ENCODE peak calls at places on chromosomes 5 and 9, in seven cellular contexts. One of them, this sample, is unnamed.

GRCh38 chr9:136508729-136509500 is 26.1 kb upstream of the SEC16A start:
- DNase-seq in GM12878: no peak
- DNase-seq in H1: no peak
- DNase-seq in SK-N-SH: no peak
- DNase-seq in K562: no peak
- DNase-seq in HepG2: no peak
- DNase-seq in GM12891: no peak
- DNase-seq in this sample: no peak

GRCh38 chr5:172795401-172795977 is 24.5 kb upstream of the DUSP1 start:
- DNase-seq in K562: no peak
- DNase-seq in H1: no peak
- DNase-seq in HepG2: no peak
- DNase-seq in SK-N-SH: no peak
- DNase-seq in GM12891: no peak
- DNase-seq in GM12878: no peak
- DNase-seq in this sample: no peak

GRCh38 chr5:103425686-103426454 is 136.7 kb downstream of the NUDT12 start:
- DNase-seq in K562: no peak
- DNase-seq in H1: no peak
- DNase-seq in GM12891: no peak
- DNase-seq in SK-N-SH: no peak
- DNase-seq in HepG2: no peak
- DNase-seq in GM12878: no peak
- DNase-seq in this sample: no peak

GRCh38 chr9:137198051-137198747 is 2.3 kb downstream of the TPRN start:
- DNase-seq in H1: no peak
- DNase-seq in SK-N-SH: no peak
- DNase-seq in HepG2: no peak
- DNase-seq in GM12891: no peak
- DNase-seq in K562: no peak
- DNase-seq in GM12878: no peak
- DNase-seq in this sample: no peak

GRCh38 chr5:161305601-161306000 is 240.9 kb downstream of the GABRB2 start:
- DNase-seq in H1: no peak
- DNase-seq in K562: no peak
- DNase-seq in GM12891: no peak
- DNase-seq in HepG2: no peak
- DNase-seq in GM12878: no peak
- DNase-seq in SK-N-SH: no peak
- DNase-seq in this sample: no peak

GRCh38 chr5:150149618-150150017 is 6.0 kb downstream of the PDGFRB start:
- DNase-seq in K562: no peak
- DNase-seq in GM12891: no peak
- DNase-seq in HepG2: no peak
- DNase-seq in SK-N-SH: no peak
- DNase-seq in H1: no peak
- DNase-seq in GM12878: no peak
- DNase-seq in this sample: no peak

GRCh38 chr5:9056046-9056445 is 489.8 kb downstream of the SEMA5A start:
- DNase-seq in SK-N-SH: no peak
- DNase-seq in GM12878: no peak
- DNase-seq in K562: no peak
- DNase-seq in GM12891: no peak
- DNase-seq in H1: no peak
- DNase-seq in HepG2: no peak
- DNase-seq in this sample: no peak

GRCh38 chr5:31186672-31187267 is 6.7 kb upstream of the CDH6 start:
- DNase-seq in SK-N-SH: peak; percentile 37
- DNase-seq in H1: no peak
- DNase-seq in GM12891: no peak
- DNase-seq in HepG2: peak; percentile 37
- DNase-seq in GM12878: no peak
- DNase-seq in K562: peak; percentile 44
- DNase-seq in this sample: no peak

GRCh38 chr5:96745844-96746531 is 61.8 kb downstream of the ERAP1 start:
- DNase-seq in GM12891: no peak
- DNase-seq in H1: no peak
- DNase-seq in K562: no peak
- DNase-seq in SK-N-SH: no peak
- DNase-seq in GM12878: no peak
- DNase-seq in HepG2: no peak
- DNase-seq in this sample: no peak

GRCh38 chr9:116323571-116323970 is 170.0 kb downstream of the PAPPA start:
- DNase-seq in HepG2: no peak
- DNase-seq in K562: no peak
- DNase-seq in H1: no peak
- DNase-seq in SK-N-SH: no peak
- DNase-seq in GM12891: no peak
- DNase-seq in GM12878: no peak
- DNase-seq in this sample: no peak

GRCh38 chr5:181119105-181119504 is 11.9 kb downstream of the OR2V1 start:
- DNase-seq in SK-N-SH: no peak
- DNase-seq in HepG2: no peak
- DNase-seq in H1: no peak
- DNase-seq in GM12878: no peak
- DNase-seq in K562: no peak
- DNase-seq in GM12891: no peak
- DNase-seq in this sample: no peak

GRCh38 chr5:91386120-91386519 is 3.0 kb upstream of the ARRDC3 start:
- DNase-seq in SK-N-SH: no peak
- DNase-seq in H1: no peak
- DNase-seq in GM12891: no peak
- DNase-seq in GM12878: no peak
- DNase-seq in K562: no peak
- DNase-seq in HepG2: no peak
- DNase-seq in this sample: no peak

GRCh38 chr5:113562828-113563400 is 49.4 kb downstream of the YTHDC2 start:
- DNase-seq in GM12891: no peak
- DNase-seq in K562: no peak
- DNase-seq in GM12878: no peak
- DNase-seq in HepG2: no peak
- DNase-seq in SK-N-SH: no peak
- DNase-seq in H1: no peak
- DNase-seq in this sample: no peak

GRCh38 chr9:121434946-121435345 is 64.7 kb downstream of the GGTA1 start:
- DNase-seq in GM12878: no peak
- DNase-seq in SK-N-SH: no peak
- DNase-seq in K562: no peak
- DNase-seq in H1: no peak
- DNase-seq in HepG2: no peak
- DNase-seq in GM12891: no peak
- DNase-seq in this sample: no peak

GRCh38 chr5:149932445-149933350 is 11.9 kb downstream of the PDE6A start:
- DNase-seq in H1: no peak
- DNase-seq in HepG2: peak; percentile 13
- DNase-seq in GM12878: no peak
- DNase-seq in K562: no peak
- DNase-seq in GM12891: no peak
- DNase-seq in SK-N-SH: peak; percentile 60
- DNase-seq in this sample: no peak

GRCh38 chr9:129010267-129010975 is 17.7 kb downstream of the SH3GLB2 start:
- DNase-seq in GM12878: no peak
- DNase-seq in K562: no peak
- DNase-seq in GM12891: no peak
- DNase-seq in SK-N-SH: no peak
- DNase-seq in H1: no peak
- DNase-seq in HepG2: no peak
- DNase-seq in this sample: no peak

GRCh38 chr5:61632064-61632463 is 300.0 kb downstream of the ZSWIM6 start:
- DNase-seq in SK-N-SH: no peak
- DNase-seq in H1: no peak
- DNase-seq in GM12891: no peak
- DNase-seq in HepG2: no peak
- DNase-seq in K562: no peak
- DNase-seq in GM12878: no peak
- DNase-seq in this sample: no peak

GRCh38 chr5:96023518-96023917 is 61.9 kb upstream of the ELL2 start:
- DNase-seq in SK-N-SH: no peak
- DNase-seq in K562: no peak
- DNase-seq in HepG2: no peak
- DNase-seq in GM12891: no peak
- DNase-seq in H1: no peak
- DNase-seq in GM12878: no peak
- DNase-seq in this sample: no peak

GRCh38 chr9:93560991-93561390 is 15.4 kb upstream of the PHF2 start:
- DNase-seq in K562: peak; percentile 33
- DNase-seq in HepG2: no peak
- DNase-seq in GM12891: no peak
- DNase-seq in H1: no peak
- DNase-seq in SK-N-SH: no peak
- DNase-seq in GM12878: no peak
- DNase-seq in this sample: no peak

DNA sequence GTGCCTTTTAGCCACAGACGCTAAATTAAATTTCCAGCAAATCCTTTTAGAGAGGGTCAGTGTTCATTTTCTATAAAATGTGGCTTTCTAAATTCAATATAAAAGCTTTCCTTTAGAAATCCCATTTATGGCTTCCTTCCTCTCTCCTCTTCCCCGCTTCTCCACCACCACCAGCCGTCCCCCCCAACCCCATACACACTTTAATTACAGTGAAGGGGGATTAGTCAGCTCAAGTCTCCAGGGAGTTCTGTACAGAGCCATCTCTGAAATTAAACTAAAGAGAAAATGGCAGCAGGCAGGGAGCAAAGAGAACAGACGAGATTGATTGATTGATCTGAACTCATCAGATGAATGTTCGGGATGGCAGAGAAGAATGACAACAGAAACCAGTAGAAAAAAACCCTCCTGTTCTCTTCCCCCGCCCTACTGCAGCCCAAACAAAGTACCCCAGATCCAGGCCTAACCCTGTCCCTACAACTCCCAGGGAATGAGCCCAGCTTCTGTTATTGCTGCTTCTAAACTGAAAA is 241.7 kb upstream of the PANK3 start:
- DNase-seq in H1: no peak
- DNase-seq in K562: no peak
- DNase-seq in SK-N-SH: no peak
- DNase-seq in GM12891: no peak
- DNase-seq in HepG2: no peak
- DNase-seq in GM12878: no peak
- DNase-seq in this sample: no peak
- TF ChIP-seq POLR2AphosphoS5 in H1: no peak
- TF ChIP-seq POLR2AphosphoS5 in K562: no peak
- TF ChIP-seq POLR2AphosphoS5 in SK-N-SH: no peak
- TF ChIP-seq POLR2AphosphoS5 in GM12891: no peak
- TF ChIP-seq POLR2AphosphoS5 in HepG2: no peak
- TF ChIP-seq POLR2AphosphoS5 in GM12878: no peak
- TF ChIP-seq POLR2AphosphoS5 in this sample: no peak

GRCh38 chr9:127524373-127524772 is 73.1 kb downstream of the LRSAM1 start:
- DNase-seq in HepG2: no peak
- DNase-seq in GM12878: no peak
- DNase-seq in H1: no peak
- DNase-seq in GM12891: no peak
- DNase-seq in K562: no peak
- DNase-seq in SK-N-SH: no peak
- DNase-seq in this sample: no peak
- TF ChIP-seq TAF1 in HepG2: no peak
- TF ChIP-seq TAF1 in GM12878: no peak
- TF ChIP-seq TAF1 in H1: no peak
- TF ChIP-seq TAF1 in GM12891: no peak
- TF ChIP-seq TAF1 in K562: no peak
- TF ChIP-seq TAF1 in SK-N-SH: no peak
- TF ChIP-seq TAF1 in this sample: no peak

DNA sequence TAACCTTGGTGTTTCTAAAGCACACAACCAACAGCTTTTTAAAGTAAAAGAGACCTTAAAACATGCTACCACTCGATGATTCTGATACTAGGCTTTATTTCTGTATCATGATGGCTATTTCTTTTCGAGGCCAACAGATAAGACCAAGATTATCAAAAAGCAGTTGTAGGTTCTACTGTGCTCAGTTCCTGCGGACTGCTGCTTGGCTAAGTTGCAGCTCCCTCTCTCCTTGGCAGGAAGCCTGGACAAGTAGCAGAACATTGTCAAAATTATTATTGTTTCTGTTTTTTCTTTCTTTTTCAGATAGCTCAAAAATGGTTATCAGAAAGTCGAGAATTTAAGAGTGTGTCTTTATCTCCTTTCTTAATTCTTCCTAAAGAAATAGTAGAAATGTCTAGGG is 607.6 kb downstream of the PTPRD start:
- DNase-seq in SK-N-SH: no peak
- DNase-seq in K562: no peak
- DNase-seq in HepG2: no peak
- DNase-seq in GM12891: no peak
- DNase-seq in H1: no peak
- DNase-seq in GM12878: no peak
- DNase-seq in this sample: no peak
- TF ChIP-seq POLR2AphosphoS5 in SK-N-SH: no peak
- TF ChIP-seq POLR2AphosphoS5 in K562: no peak
- TF ChIP-seq POLR2AphosphoS5 in HepG2: no peak
- TF ChIP-seq POLR2AphosphoS5 in GM12891: no peak
- TF ChIP-seq POLR2AphosphoS5 in H1: no peak
- TF ChIP-seq POLR2AphosphoS5 in GM12878: no peak
- TF ChIP-seq POLR2AphosphoS5 in this sample: no peak

GRCh38 chr5:66958126-66958983 is 238.2 kb downstream of the CD180 start:
- DNase-seq in GM12878: no peak
- DNase-seq in HepG2: no peak
- DNase-seq in GM12891: no peak
- DNase-seq in SK-N-SH: no peak
- DNase-seq in H1: no peak
- DNase-seq in K562: no peak
- DNase-seq in this sample: no peak

GRCh38 chr5:66956439-66956838 is 240.2 kb downstream of the CD180 start:
- DNase-seq in GM12878: no peak
- DNase-seq in SK-N-SH: no peak
- DNase-seq in GM12891: no peak
- DNase-seq in HepG2: no peak
- DNase-seq in K562: no peak
- DNase-seq in H1: no peak
- DNase-seq in this sample: no peak

GRCh38 chr5:66960373-66961137 is 236.0 kb downstream of the CD180 start:
- DNase-seq in HepG2: peak; percentile 23
- DNase-seq in H1: no peak
- DNase-seq in GM12878: no peak
- DNase-seq in SK-N-SH: no peak
- DNase-seq in K562: no peak
- DNase-seq in GM12891: no peak
- DNase-seq in this sample: no peak

GRCh38 chr5:66959668-66960067 is 236.9 kb downstream of the CD180 start:
- DNase-seq in H1: no peak
- DNase-seq in SK-N-SH: no peak
- DNase-seq in GM12891: no peak
- DNase-seq in GM12878: no peak
- DNase-seq in K562: no peak
- DNase-seq in HepG2: peak; percentile 35
- DNase-seq in this sample: no peak

DNA sequence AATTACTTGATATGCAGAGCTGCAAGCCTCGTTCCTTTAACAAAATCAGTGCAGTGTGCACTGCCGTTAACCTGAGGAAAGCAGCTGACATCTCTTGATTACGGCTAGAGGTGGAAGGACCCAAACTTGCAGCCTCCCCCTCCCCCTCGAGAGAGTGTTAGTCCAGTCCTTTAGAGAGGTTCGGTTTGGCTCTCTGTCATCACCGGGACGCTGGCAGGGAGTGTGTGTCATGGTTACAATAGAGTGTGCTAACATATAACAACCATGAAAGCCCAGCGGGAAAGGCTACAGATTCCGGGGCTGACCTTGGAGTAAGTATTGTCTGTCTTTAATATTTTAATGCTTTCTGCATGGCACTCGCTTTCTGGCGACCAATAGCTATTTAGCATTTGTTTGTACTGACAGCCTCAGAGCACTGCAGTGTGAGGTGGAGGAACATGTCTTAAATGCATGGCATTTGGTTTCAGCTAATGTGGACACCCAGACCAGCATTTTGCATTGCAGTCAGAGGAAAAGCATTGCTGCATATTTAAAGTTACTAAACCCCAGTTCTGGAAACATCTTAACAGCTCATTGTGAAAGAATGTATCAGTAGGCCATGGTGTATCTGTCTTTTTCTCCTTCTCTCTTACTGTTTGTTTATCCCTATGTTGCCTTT is 237.5 kb downstream of the CD180 start:
- DNase-seq in GM12878: no peak
- DNase-seq in K562: no peak
- DNase-seq in GM12891: no peak
- DNase-seq in H1: no peak
- DNase-seq in HepG2: no peak
- DNase-seq in SK-N-SH: no peak
- DNase-seq in this sample: no peak
- TF ChIP-seq TAF1 in GM12878: no peak
- TF ChIP-seq TAF1 in K562: no peak
- TF ChIP-seq TAF1 in GM12891: no peak
- TF ChIP-seq TAF1 in H1: no peak
- TF ChIP-seq TAF1 in HepG2: no peak
- TF ChIP-seq TAF1 in SK-N-SH: no peak
- TF ChIP-seq TAF1 in this sample: no peak